ENCODE peak calls at places on chromosomes 13 and 19, in seven cellular contexts. One of them, this sample, is unnamed.

GRCh38 chr19:18408053-18408476 is 10.6 kb upstream of the LRRC25 start:
- DNase-seq in HCT116: no peak
- DNase-seq in HepG2: no peak
- DNase-seq in GM12878: peak
- DNase-seq in SK-N-SH: peak
- DNase-seq in H1: peak
- DNase-seq in K562: peak
- DNase-seq in this sample: peak

GRCh38 chr19:41893899-41894298 is 10.9 kb downstream of the ARHGEF1 start:
- DNase-seq in HepG2: peak
- DNase-seq in SK-N-SH: no peak
- DNase-seq in K562: peak
- DNase-seq in HCT116: no peak
- DNase-seq in H1: no peak
- DNase-seq in GM12878: no peak
- DNase-seq in this sample: no peak

GRCh38 chr13:97175041-97175440 is 47.1 kb upstream of the MBNL2 start:
- DNase-seq in HCT116: no peak
- DNase-seq in H1: no peak
- DNase-seq in K562: no peak
- DNase-seq in HepG2: no peak
- DNase-seq in GM12878: no peak
- DNase-seq in SK-N-SH: no peak
- DNase-seq in this sample: no peak

GRCh38 chr19:6238256-6238642 is 41.5 kb downstream of the MLLT1 start:
- DNase-seq in H1: no peak
- DNase-seq in GM12878: no peak
- DNase-seq in K562: peak
- DNase-seq in HepG2: no peak
- DNase-seq in SK-N-SH: peak
- DNase-seq in HCT116: no peak
- DNase-seq in this sample: no peak

GRCh38 chr13:90105881-90106496 is 1241.5 kb upstream of the MIR17HG start:
- DNase-seq in H1: no peak
- DNase-seq in SK-N-SH: no peak
- DNase-seq in HepG2: no peak
- DNase-seq in K562: no peak
- DNase-seq in HCT116: no peak
- DNase-seq in GM12878: no peak
- DNase-seq in this sample: peak

GRCh38 chr19:5700455-5701092 is 10.5 kb downstream of the RPL36 start:
- DNase-seq in SK-N-SH: no peak
- DNase-seq in HepG2: no peak
- DNase-seq in GM12878: no peak
- DNase-seq in K562: no peak
- DNase-seq in HCT116: no peak
- DNase-seq in H1: no peak
- DNase-seq in this sample: no peak

GRCh38 chr19:49801966-49802661 is 11.0 kb downstream of the FUZ start:
- DNase-seq in HCT116: no peak
- DNase-seq in H1: peak
- DNase-seq in HepG2: no peak
- DNase-seq in SK-N-SH: peak
- DNase-seq in K562: peak
- DNase-seq in GM12878: no peak
- DNase-seq in this sample: peak

GRCh38 chr13:110812111-110812868 is 98.8 kb downstream of the ING1 start:
- DNase-seq in HepG2: no peak
- DNase-seq in K562: no peak
- DNase-seq in HCT116: no peak
- DNase-seq in SK-N-SH: no peak
- DNase-seq in H1: peak
- DNase-seq in GM12878: no peak
- DNase-seq in this sample: no peak

GRCh38 chr19:12314553-12314952 is 18.9 kb downstream of the ZNF563 start:
- DNase-seq in HepG2: peak
- DNase-seq in GM12878: no peak
- DNase-seq in SK-N-SH: no peak
- DNase-seq in H1: no peak
- DNase-seq in HCT116: no peak
- DNase-seq in K562: no peak
- DNase-seq in this sample: no peak

GRCh38 chr13:113835461-113836274 is 28.2 kb downstream of the GAS6 start:
- DNase-seq in HepG2: no peak
- DNase-seq in GM12878: no peak
- DNase-seq in HCT116: no peak
- DNase-seq in SK-N-SH: peak
- DNase-seq in K562: no peak
- DNase-seq in H1: no peak
- DNase-seq in this sample: peak

GRCh38 chr13:90824027-90824426 is 523.5 kb upstream of the MIR17HG start:
- DNase-seq in HCT116: no peak
- DNase-seq in SK-N-SH: no peak
- DNase-seq in HepG2: no peak
- DNase-seq in H1: no peak
- DNase-seq in K562: no peak
- DNase-seq in GM12878: no peak
- DNase-seq in this sample: peak

GRCh38 chr13:46679369-46680180 is 117.4 kb downstream of the ESD start:
- DNase-seq in HCT116: no peak
- DNase-seq in H1: no peak
- DNase-seq in K562: no peak
- DNase-seq in HepG2: peak
- DNase-seq in GM12878: peak
- DNase-seq in SK-N-SH: peak
- DNase-seq in this sample: no peak

GRCh38 chr13:110517505-110518149 is 43.9 kb downstream of the RAB20 start:
- DNase-seq in K562: no peak
- DNase-seq in GM12878: no peak
- DNase-seq in H1: no peak
- DNase-seq in SK-N-SH: no peak
- DNase-seq in HCT116: no peak
- DNase-seq in HepG2: no peak
- DNase-seq in this sample: no peak

GRCh38 chr19:43467730-43468129 is 2.3 kb upstream of the LYPD3 start:
- DNase-seq in HCT116: no peak
- DNase-seq in H1: no peak
- DNase-seq in GM12878: no peak
- DNase-seq in HepG2: peak
- DNase-seq in SK-N-SH: no peak
- DNase-seq in K562: no peak
- DNase-seq in this sample: no peak

GRCh38 chr13:27359203-27359821 is 65.1 kb upstream of the GTF3A start:
- DNase-seq in HCT116: peak
- DNase-seq in GM12878: no peak
- DNase-seq in H1: no peak
- DNase-seq in K562: peak
- DNase-seq in HepG2: peak
- DNase-seq in SK-N-SH: peak
- DNase-seq in this sample: peak

GRCh38 chr19:52170304-52170703 is 1.1 kb downstream of the ZNF836 start:
- DNase-seq in HCT116: no peak
- DNase-seq in H1: no peak
- DNase-seq in HepG2: no peak
- DNase-seq in SK-N-SH: no peak
- DNase-seq in GM12878: no peak
- DNase-seq in K562: no peak
- DNase-seq in this sample: no peak

DNA sequence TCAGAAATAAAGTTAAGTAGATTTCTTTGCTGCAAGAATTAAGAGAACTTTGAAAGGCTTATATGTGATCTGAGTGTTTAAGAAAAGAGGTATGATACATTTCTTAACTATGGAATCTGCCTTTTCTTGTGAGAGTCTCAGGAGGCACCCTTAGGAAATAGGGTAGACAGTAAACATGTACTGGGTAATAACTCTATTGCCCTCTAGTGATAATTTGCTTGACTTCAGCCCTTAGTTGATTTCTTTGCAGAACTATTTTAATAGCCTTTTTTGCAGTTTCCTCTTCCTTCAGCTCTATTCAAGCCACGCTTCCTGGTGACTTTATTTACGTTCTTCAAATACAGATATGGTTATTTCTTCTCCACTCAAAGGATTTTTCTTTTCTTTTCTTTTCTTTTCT is 37.0 kb upstream of the CCNA1 start:
- DNase-seq in HCT116: no peak
- DNase-seq in SK-N-SH: peak
- DNase-seq in K562: peak
- DNase-seq in H1: no peak
- DNase-seq in HepG2: peak
- DNase-seq in GM12878: no peak
- DNase-seq in this sample: no peak
- TF ChIP-seq JUND in HCT116: no peak
- TF ChIP-seq JUND in SK-N-SH: no peak
- TF ChIP-seq JUND in K562: no peak
- TF ChIP-seq JUND in H1: no peak
- TF ChIP-seq JUND in HepG2: no peak
- TF ChIP-seq JUND in GM12878: no peak
- TF ChIP-seq JUND in this sample: no peak

GRCh38 chr19:20038358-20039202 is 725 bp downstream of the ZNF682 start:
- DNase-seq in HepG2: no peak
- DNase-seq in H1: no peak
- DNase-seq in K562: no peak
- DNase-seq in GM12878: no peak
- DNase-seq in HCT116: no peak
- DNase-seq in SK-N-SH: no peak
- DNase-seq in this sample: no peak
- TF ChIP-seq JUND in HepG2: no peak
- TF ChIP-seq JUND in H1: no peak
- TF ChIP-seq JUND in K562: no peak
- TF ChIP-seq JUND in GM12878: no peak
- TF ChIP-seq JUND in HCT116: no peak
- TF ChIP-seq JUND in SK-N-SH: no peak
- TF ChIP-seq JUND in this sample: no peak

GRCh38 chr13:64672751-64673150 is 2557.4 kb downstream of the PCDH9 start:
- DNase-seq in H1: no peak
- DNase-seq in HCT116: no peak
- DNase-seq in GM12878: no peak
- DNase-seq in SK-N-SH: no peak
- DNase-seq in HepG2: no peak
- DNase-seq in K562: no peak
- DNase-seq in this sample: no peak

GRCh38 chr13:64680739-64681138 is 2549.4 kb downstream of the PCDH9 start:
- DNase-seq in HCT116: no peak
- DNase-seq in GM12878: no peak
- DNase-seq in K562: no peak
- DNase-seq in H1: no peak
- DNase-seq in SK-N-SH: no peak
- DNase-seq in HepG2: no peak
- DNase-seq in this sample: no peak

DNA sequence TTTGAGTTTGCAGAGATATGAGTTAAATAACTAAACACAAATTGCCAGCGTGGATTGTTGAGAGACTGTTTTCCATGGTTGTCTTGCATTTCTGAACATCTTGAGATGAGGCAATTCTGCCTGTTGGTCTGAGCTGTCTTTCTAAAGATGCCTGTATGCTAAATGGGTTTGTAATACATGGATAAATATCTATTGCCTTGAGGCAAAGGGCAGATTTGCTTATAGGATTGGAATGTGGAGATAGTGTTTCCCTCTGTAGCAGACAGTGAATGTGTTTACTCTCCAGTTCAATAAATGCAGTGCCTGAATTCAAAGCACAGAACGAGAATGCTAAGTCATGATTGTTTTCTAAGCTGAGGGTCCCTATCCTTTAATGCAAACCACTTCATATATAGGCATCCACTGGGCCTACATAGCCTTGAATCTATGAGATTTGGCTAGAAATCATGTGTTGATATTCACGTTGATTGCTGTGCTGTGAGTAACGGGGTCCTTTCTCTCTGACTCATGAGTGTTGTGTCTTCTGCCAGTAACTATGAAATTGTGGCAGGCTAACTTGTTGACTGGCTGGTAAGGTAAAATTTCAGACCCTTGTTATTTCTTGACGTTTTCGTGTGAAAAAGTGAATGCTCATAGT is 2554.8 kb downstream of the PCDH9 start:
- DNase-seq in H1: no peak
- DNase-seq in HepG2: peak
- DNase-seq in SK-N-SH: no peak
- DNase-seq in K562: no peak
- DNase-seq in GM12878: no peak
- DNase-seq in HCT116: no peak
- DNase-seq in this sample: peak
- TF ChIP-seq JUND in H1: no peak
- TF ChIP-seq JUND in HepG2: no peak
- TF ChIP-seq JUND in SK-N-SH: peak
- TF ChIP-seq JUND in K562: no peak
- TF ChIP-seq JUND in GM12878: no peak
- TF ChIP-seq JUND in HCT116: no peak
- TF ChIP-seq JUND in this sample: peak

GRCh38 chr19:48777139-48777538 is 21.8 kb downstream of the FGF21 start:
- DNase-seq in SK-N-SH: no peak
- DNase-seq in K562: no peak
- DNase-seq in H1: no peak
- DNase-seq in GM12878: no peak
- DNase-seq in HCT116: no peak
- DNase-seq in HepG2: no peak
- DNase-seq in this sample: no peak

GRCh38 chr19:48777720-48778119 is 22.4 kb downstream of the FGF21 start:
- DNase-seq in H1: no peak
- DNase-seq in HCT116: no peak
- DNase-seq in K562: no peak
- DNase-seq in HepG2: no peak
- DNase-seq in GM12878: no peak
- DNase-seq in SK-N-SH: no peak
- DNase-seq in this sample: no peak

GRCh38 chr19:48779636-48780035 is 24.3 kb downstream of the FGF21 start:
- DNase-seq in K562: peak
- DNase-seq in H1: no peak
- DNase-seq in HCT116: no peak
- DNase-seq in SK-N-SH: no peak
- DNase-seq in GM12878: no peak
- DNase-seq in HepG2: no peak
- DNase-seq in this sample: no peak

GRCh38 chr19:48784527-48784926 is 26.3 kb downstream of the BCAT2 start:
- DNase-seq in K562: peak
- DNase-seq in HCT116: no peak
- DNase-seq in GM12878: no peak
- DNase-seq in SK-N-SH: no peak
- DNase-seq in HepG2: no peak
- DNase-seq in H1: no peak
- DNase-seq in this sample: peak

DNA sequence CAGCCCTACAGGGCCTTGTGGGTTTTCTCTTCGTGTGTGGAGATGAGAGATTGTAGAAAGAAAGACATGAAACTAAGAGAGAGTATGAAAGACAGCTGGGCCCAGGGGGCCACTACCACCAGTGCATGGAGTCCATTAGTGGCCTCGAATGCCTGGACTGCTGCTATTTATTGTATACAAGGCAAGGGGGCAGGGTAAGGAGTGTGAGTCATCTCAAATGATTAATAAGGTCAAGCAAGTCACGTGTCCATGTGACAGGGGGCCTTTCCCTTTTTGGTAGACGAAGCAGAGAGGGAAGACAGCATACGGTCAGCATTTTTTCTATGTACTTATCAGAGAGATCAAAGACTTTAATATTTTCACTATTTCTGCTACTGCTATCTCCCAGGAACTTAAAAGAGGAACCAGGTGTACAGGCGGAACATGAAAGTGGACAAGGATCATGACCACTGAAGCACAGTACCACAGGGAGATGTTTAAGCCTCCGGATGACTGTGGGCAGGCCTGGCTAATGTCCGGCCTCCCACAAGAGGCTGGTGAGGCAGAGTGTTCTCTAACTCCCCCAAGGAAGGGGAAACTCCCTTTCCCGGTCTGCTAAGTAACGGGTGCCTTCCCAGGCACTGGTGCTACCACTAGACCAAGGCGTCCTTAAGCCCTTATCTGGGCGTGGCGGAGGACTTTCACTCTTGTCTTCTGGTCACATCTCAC is 25.5 kb downstream of the FGF21 start:
- DNase-seq in HepG2: peak
- DNase-seq in H1: no peak
- DNase-seq in K562: peak
- DNase-seq in HCT116: no peak
- DNase-seq in GM12878: peak
- DNase-seq in SK-N-SH: no peak
- DNase-seq in this sample: no peak
- TF ChIP-seq JUND in HepG2: peak
- TF ChIP-seq JUND in H1: no peak
- TF ChIP-seq JUND in K562: peak
- TF ChIP-seq JUND in HCT116: peak
- TF ChIP-seq JUND in GM12878: no peak
- TF ChIP-seq JUND in SK-N-SH: no peak
- TF ChIP-seq JUND in this sample: no peak

This sample was measured in T47D.